ENCODE peak calls at places on chromosomes 4 and X, in seven cellular contexts. V, Y, L, F, X, N and T are unnamed samples. For H3K27me3 and H3K4me1, the result is how much of the 10 kb centered on the place peaks cover.

GRCh38 chr4:111323496-111323895 is 700.6 kb upstream of the PITX2 start:
- DNase-seq in V (no peak), Y (no peak), L (no peak), F (no peak), X (no peak), N (peak), T (no peak)

GRCh38 chr4:132504438-132504837 is 644.7 kb upstream of the PCDH10 start:
- DNase-seq in V (no peak), Y (no peak), L (no peak), F (no peak), X (peak), N (no peak), T (no peak)

GRCh38 chr4:68658672-68659071 is 11.8 kb downstream of the UGT2B15 start:
- DNase-seq in V (no peak), Y (no peak), L (no peak), F (no peak), X (no peak), N (no peak), T (no peak)

GRCh38 chrX:12685541-12685940 is 105.7 kb upstream of the PRPS2 start:
- DNase-seq in V (no peak), Y (no peak), L (no peak), F (no peak), X (peak), N (no peak), T (no peak)

GRCh38 chr4:10074767-10075105 is 41.9 kb downstream of the WDR1 start:
- DNase-seq in V (no peak), Y (no peak), L (peak), F (no peak), X (peak), N (peak), T (no peak)

GRCh38 chr4:169202878-169203277 is 67.9 kb downstream of the SH3RF1 start:
- DNase-seq in V (no peak), Y (no peak), L (no peak), F (no peak), X (no peak), N (no peak), T (no peak)

GRCh38 chrX:107451754-107452153 is 2.3 kb downstream of the FRMPD3 start:
- DNase-seq in V (no peak), Y (no peak), L (peak), F (no peak), X (no peak), N (peak), T (no peak)

GRCh38 chr4:10098770-10099139 is 17.8 kb downstream of the WDR1 start:
- DNase-seq in V (no peak), Y (no peak), L (no peak), F (no peak), X (peak), N (no peak), T (no peak)

GRCh38 chrX:13250831-13251612 is 68.8 kb downstream of the ATXN3L start:
- DNase-seq in V (no peak), Y (peak), L (no peak), F (no peak), X (no peak), N (no peak), T (peak)

GRCh38 chr4:79881407-79881806 is 191.6 kb downstream of the ANTXR2 start:
- DNase-seq in V (no peak), Y (no peak), L (no peak), F (no peak), X (no peak), N (no peak), T (no peak)

GRCh38 chr4:138898282-138898681 is 117.3 kb upstream of the NOCT start:
- DNase-seq in V (no peak), Y (no peak), L (no peak), F (no peak), X (no peak), N (peak), T (no peak)

GRCh38 chr4:122500852-122501501 is 44.5 kb upstream of the IL2 start:
- DNase-seq in V (no peak), Y (no peak), L (no peak), F (no peak), X (no peak), N (peak), T (no peak)

GRCh38 chrX:84064814-84065213 is 123.2 kb downstream of the RPS6KA6 start:
- DNase-seq in V (no peak), Y (no peak), L (no peak), F (no peak), X (no peak), N (no peak), T (no peak)

GRCh38 chr4:1006856-1007255 is 4.6 kb upstream of the FGFRL1 start:
- DNase-seq in V (no peak), Y (no peak), L (no peak), F (no peak), X (no peak), N (no peak), T (no peak)

GRCh38 chr4:1009647-1010521 is 1.5 kb upstream of the FGFRL1 start:
- DNase-seq in V (peak), Y (peak), L (peak), F (peak), X (peak), N (peak), T (peak)

GRCh38 chr4:1010522-1011021 is 854 bp upstream of the FGFRL1 start:
- DNase-seq in V (peak), Y (peak), L (no peak), F (peak), X (peak), N (peak), T (peak)

GRCh38 chr4:1011022-1011694 is at the start of gene FGFRL1:
- DNase-seq in V (peak), Y (peak), L (peak), F (peak), X (peak), N (peak), T (peak)

DNA sequence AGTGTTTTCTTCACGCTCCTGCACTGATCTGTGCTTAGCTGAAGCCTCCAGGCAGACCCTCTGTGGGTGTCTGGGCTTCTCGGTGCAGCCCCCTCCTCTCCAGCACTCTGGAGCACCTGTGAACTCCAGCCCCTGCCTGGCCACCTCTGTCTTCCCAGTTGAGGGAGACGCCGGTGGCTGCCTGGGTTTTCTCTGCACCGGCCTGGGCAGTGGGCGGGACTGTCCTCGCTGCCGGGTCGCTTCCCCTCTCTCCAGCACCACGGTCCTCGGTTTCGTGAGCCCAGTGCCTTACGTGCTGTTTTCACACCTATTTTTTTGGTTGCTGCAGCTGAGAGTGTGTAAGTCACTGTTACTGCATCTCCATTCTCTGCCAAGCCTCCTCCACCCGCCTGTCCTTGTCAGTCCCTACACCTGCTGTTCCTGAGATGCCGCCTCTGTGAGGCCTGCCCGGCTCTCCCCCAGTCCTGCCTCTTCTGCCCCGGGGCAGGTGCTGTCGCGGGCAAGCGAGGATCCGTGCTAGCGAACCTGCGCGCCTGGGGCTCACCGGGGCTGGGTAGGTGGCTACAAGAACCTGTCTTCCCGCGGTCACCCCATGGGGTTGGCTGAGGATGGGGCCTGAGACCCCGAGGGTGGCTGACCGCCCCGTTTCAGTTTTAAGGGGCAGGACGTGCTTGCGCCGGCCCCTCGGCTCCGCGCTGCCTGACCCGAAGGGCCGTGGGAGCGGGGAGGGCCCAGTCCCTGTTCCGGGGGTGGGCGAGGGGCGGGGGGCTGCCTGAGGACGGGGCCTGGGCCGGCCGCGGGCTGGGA is 2.4 kb upstream of the FGFRL1 start:
- DNase-seq in V (no peak), Y (no peak), L (no peak), F (peak), X (peak), N (peak), T (peak)
- H3K27me3 ChIP-seq in V (under half), Y (under half), L (half or more), F (under half), X (under half), N (under half), T (under half)

DNA sequence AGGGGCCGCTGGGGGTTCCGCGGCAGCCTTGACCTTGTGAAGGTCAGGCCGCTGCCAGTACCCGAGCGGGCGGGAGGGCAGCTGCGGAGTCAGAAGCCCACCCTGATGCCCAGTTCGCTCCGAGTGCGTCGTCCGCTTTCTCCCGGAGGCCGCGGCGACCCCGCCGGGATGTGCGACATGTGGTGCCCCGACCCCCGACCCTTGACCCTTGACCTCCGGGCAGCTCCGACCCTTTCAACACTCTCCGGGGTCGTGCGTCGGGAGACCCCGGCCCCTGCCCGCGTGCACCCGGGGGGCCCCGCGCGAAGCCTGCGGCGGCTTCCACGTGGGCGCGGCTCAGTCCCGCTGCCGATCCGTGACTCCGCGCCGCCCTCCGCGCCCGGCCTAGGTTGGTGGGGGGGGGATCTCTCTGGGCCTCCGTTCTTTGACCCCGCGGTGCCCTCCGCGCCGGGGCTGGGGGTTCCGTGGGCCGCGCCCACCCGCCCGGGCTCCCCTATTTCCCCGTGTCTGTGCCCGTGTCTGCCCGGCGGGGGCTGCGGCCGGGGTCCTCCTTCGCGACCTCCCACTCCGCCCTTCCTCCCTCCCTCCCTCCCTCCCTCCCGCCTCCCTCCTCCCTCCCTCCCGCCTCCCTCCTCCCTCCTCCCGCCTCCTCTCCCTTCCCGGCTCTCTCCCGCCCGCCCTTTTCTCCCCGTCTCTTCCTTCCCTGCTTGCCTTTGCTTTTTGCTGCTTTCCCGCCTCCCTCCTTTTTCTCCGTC is 640 bp upstream of the SLC25A6 start:
- DNase-seq in V (no peak), Y (peak), L (peak), F (peak), X (peak), N (peak), T (no peak)
- H3K4me1 ChIP-seq in V (under half), Y (under half), L (under half), F (under half), X (under half), N (under half), T (under half)

GRCh38 chr4:174212061-174212460 is 71.4 kb downstream of the FBXO8 start:
- DNase-seq in V (no peak), Y (no peak), L (no peak), F (no peak), X (no peak), N (no peak), T (no peak)
- H3K4me3 ChIP-seq in V (no peak), Y (no peak), L (peak), F (no peak), X (no peak), N (no peak), T (no peak)

DNA sequence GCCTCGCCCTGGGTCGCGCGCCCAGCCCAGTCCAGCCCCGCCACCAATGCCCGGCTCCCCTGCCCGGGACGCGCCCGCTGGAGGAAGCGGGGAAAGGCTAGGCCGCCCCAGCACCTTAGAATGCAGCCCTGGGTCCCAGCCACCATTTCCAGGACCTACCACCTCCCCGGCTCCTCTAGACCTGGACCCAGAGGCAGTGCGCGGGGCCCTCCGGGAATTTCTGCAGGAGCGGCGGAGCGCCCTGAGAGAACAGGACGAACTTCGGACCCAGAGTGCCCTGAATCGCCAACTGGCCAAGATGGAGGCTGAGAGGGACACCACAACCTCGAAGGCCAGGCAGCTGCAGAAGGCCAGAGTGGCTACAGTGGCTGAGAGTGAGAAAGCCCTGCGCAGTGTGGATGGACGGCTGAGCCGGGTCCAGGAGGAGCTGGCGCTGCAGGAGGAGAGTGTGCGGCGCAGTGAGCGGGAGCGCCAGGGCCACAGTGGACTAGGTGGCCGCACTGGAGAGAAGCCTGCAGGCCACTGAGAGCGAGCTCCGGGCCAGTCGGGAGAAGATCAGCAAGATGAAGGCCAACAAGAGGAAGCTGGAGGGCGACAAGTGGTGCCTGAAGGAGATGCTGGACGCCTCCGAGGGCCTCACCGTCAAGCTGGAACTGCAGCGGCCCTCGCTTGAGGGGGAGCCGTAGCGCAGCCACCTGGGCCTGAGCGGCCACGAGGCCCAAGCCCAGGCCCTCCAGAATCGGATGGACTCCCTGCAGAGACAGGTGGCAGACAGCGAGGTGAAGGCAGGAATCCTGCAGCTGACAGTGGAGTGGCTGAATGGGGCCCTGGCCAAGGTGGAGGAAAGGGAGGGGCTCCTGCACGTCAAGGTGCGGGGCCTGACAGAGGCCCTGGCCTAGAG is 15.5 kb downstream of the SMIM10L2A start:
- DNase-seq in V (no peak), Y (no peak), L (no peak), F (no peak), X (no peak), N (no peak), T (no peak)
- H3K27me3 ChIP-seq in V (under half), Y (under half), L (under half), F (under half), X (under half), N (under half), T (under half)

GRCh38 chrX:139825618-139826017 is 107.2 kb downstream of the ATP11C start:
- DNase-seq in V (no peak), Y (no peak), L (no peak), F (no peak), X (no peak), N (no peak), T (no peak)
- H3K4me1 ChIP-seq in V (under half), Y (under half), L (under half), F (under half), X (under half), N (under half), T (under half)

GRCh38 chr4:185108185-185108584 is 34.9 kb upstream of the SLC25A4 start:
- DNase-seq in V (no peak), Y (no peak), L (no peak), F (no peak), X (no peak), N (peak), T (no peak)
- H3K4me3 ChIP-seq in V (no peak), Y (no peak), L (no peak), F (no peak), X (no peak), N (no peak), T (no peak)

GRCh38 chrX:153609917-153610833 is 11.2 kb upstream of the CCNQ start:
- DNase-seq in V (peak), Y (peak), L (peak), F (peak), X (peak), N (peak), T (peak)
- H3K27me3 ChIP-seq in V (under half), Y (under half), L (half or more), F (under half), X (under half), N (under half), T (under half)